ENCODE peak calls at places on chromosomes 5 and 9, in nine cellular contexts. K is HFF-Myc, Z is AG09309, Y is brain microvascular endothelial cell, E is ovary, N is cardiac muscle cell, V is lower leg skin, B is left ventricle myocardium inferior, I is HCT116. A is an unnamed sample.

GRCh38 chr5:42951169-42951846 is 88.8 kb downstream of the ANXA2R start:
- DNase-seq in K (no peak), Z (no peak), Y (peak; percentile 47), E (peak; percentile 33), N (no peak), V (peak; percentile 90), B (peak; percentile 26), I (no peak), A (no peak)

GRCh38 chr5:124651663-124652513 is 94.6 kb downstream of the ZNF608 start:
- DNase-seq in K (no peak), Z (no peak), Y (peak; percentile 77), E (peak; percentile 84), N (peak; percentile 89), V (peak; percentile 94), B (peak; percentile 86), I (no peak), A (no peak)

GRCh38 chr9:85202596-85202995 is 533.1 kb downstream of the NTRK2 start:
- DNase-seq in K (no peak), Z (no peak), Y (peak; percentile 63), E (no peak), N (peak; percentile 6), V (no peak), B (no peak), I (no peak), A (no peak)

GRCh38 chr9:37163299-37163698 is 42.9 kb downstream of the ZCCHC7 start:
- DNase-seq in K (no peak), Z (no peak), Y (no peak), E (no peak), N (no peak), V (no peak), B (no peak), I (no peak), A (no peak)

GRCh38 chr9:108727580-108728056 is 128.2 kb downstream of the ACTL7B start:
- DNase-seq in K (no peak), Z (no peak), Y (no peak), E (no peak), N (peak; percentile 10), V (no peak), B (peak; percentile 57), I (no peak), A (no peak)

GRCh38 chr5:34548086-34548403 is 108.1 kb upstream of the RAI14 start:
- DNase-seq in K (no peak), Z (no peak), Y (no peak), E (no peak), N (no peak), V (no peak), B (no peak), I (no peak), A (no peak)

GRCh38 chr9:84711398-84711777 is 41.9 kb downstream of the NTRK2 start:
- DNase-seq in K (no peak), Z (no peak), Y (no peak), E (no peak), N (no peak), V (no peak), B (no peak), I (no peak), A (no peak)

GRCh38 chr9:33619666-33620404 is 95.8 kb downstream of the ANKRD18B start:
- DNase-seq in K (peak; percentile 81), Z (peak; percentile 57), Y (peak; percentile 72), E (no peak), N (peak; percentile 26), V (no peak), B (no peak), I (peak; percentile 28), A (peak; percentile 77)

GRCh38 chr9:122232907-122233306 is 4.2 kb upstream of the LHX6 start:
- DNase-seq in K (no peak), Z (no peak), Y (no peak), E (no peak), N (no peak), V (no peak), B (no peak), I (no peak), A (no peak)

GRCh38 chr9:127133739-127134167 is 11.3 kb upstream of the ANGPTL2 start:
- DNase-seq in K (no peak), Z (no peak), Y (peak; percentile 76), E (peak; percentile 79), N (peak; percentile 21), V (peak; percentile 89), B (peak; percentile 73), I (no peak), A (no peak)

GRCh38 chr9:20623021-20623747 is 885 bp upstream of the MLLT3 start:
- DNase-seq in K (no peak), Z (no peak), Y (peak; percentile 14), E (peak; percentile 52), N (peak; percentile 50), V (peak; percentile 87), B (peak; percentile 26), I (no peak), A (no peak)

GRCh38 chr5:135571210-135571609 is 7.6 kb downstream of the CXCL14 start:
- DNase-seq in K (no peak), Z (no peak), Y (no peak), E (no peak), N (no peak), V (no peak), B (no peak), I (no peak), A (no peak)

GRCh38 chr5:135570453-135570764 is 8.4 kb downstream of the CXCL14 start:
- DNase-seq in K (no peak), Z (no peak), Y (no peak), E (no peak), N (no peak), V (no peak), B (no peak), I (no peak), A (no peak)

GRCh38 chr5:135568923-135569360 is 9.8 kb downstream of the CXCL14 start:
- DNase-seq in K (no peak), Z (no peak), Y (no peak), E (no peak), N (no peak), V (no peak), B (no peak), I (no peak), A (no peak)

GRCh38 chr5:135568241-135568640 is 10.6 kb downstream of the CXCL14 start:
- DNase-seq in K (no peak), Z (no peak), Y (no peak), E (no peak), N (no peak), V (no peak), B (no peak), I (no peak), A (no peak)

GRCh38 chr5:135569755-135570452 is 8.9 kb downstream of the CXCL14 start:
- DNase-seq in K (no peak), Z (no peak), Y (peak; percentile 26), E (no peak), N (peak; percentile 59), V (no peak), B (no peak), I (peak; percentile 51), A (no peak)
- TF ChIP-seq CTCF in K (peak; percentile 69), Z (peak; percentile 70), Y (peak; percentile 80), E (no peak), N (peak; percentile 74), V (no peak), B (peak; percentile 53), I (peak; percentile 60), A (peak; percentile 72)

GRCh38 chr5:1466631-1467265 is 21.5 kb upstream of the SLC6A3 start:
- DNase-seq in K (no peak), Z (no peak), Y (no peak), E (peak; percentile 10), N (no peak), V (peak; percentile 71), B (no peak), I (no peak), A (no peak)

GRCh38 chr5:1467341-1468246 is 22.4 kb upstream of the SLC6A3 start:
- DNase-seq in K (no peak), Z (no peak), Y (no peak), E (peak; percentile 15), N (no peak), V (peak; percentile 78), B (no peak), I (no peak), A (no peak)

GRCh38 chr5:1465966-1466471 is 20.8 kb upstream of the SLC6A3 start:
- DNase-seq in K (no peak), Z (no peak), Y (no peak), E (peak; percentile 7), N (no peak), V (no peak), B (no peak), I (no peak), A (no peak)

GRCh38 chr5:1468629-1469527 is 23.6 kb upstream of the SLC6A3 start:
- DNase-seq in K (no peak), Z (no peak), Y (no peak), E (peak; percentile 11), N (no peak), V (peak; percentile 78), B (no peak), I (no peak), A (no peak)

DNA sequence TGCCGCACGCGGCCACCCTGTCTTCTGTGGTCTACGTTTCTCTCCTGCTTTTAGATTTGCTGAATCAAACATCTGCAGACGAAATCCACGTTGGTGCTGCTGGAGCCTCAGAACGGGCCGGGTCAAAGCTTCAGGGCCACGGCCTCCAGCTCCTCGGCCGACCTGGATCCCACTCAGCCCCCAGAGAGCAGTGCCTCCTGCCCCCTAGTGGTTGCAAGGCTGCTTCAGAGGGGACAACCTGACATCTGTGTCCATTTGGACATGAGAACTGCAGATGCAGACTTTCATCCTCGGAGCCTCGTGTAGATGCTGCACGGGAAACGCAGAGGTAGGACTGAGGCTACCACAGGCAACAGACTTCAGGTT is 23.0 kb upstream of the SLC6A3 start:
- DNase-seq in K (no peak), Z (no peak), Y (no peak), E (peak; percentile 15), N (peak; percentile 57), V (peak; percentile 58), B (no peak), I (no peak), A (no peak)
- TF ChIP-seq CTCF in K (peak; percentile 50), Z (peak; percentile 51), Y (peak; percentile 69), E (no peak), N (peak; percentile 65), V (no peak), B (peak; percentile 60), I (peak; percentile 36), A (peak; percentile 41)

DNA sequence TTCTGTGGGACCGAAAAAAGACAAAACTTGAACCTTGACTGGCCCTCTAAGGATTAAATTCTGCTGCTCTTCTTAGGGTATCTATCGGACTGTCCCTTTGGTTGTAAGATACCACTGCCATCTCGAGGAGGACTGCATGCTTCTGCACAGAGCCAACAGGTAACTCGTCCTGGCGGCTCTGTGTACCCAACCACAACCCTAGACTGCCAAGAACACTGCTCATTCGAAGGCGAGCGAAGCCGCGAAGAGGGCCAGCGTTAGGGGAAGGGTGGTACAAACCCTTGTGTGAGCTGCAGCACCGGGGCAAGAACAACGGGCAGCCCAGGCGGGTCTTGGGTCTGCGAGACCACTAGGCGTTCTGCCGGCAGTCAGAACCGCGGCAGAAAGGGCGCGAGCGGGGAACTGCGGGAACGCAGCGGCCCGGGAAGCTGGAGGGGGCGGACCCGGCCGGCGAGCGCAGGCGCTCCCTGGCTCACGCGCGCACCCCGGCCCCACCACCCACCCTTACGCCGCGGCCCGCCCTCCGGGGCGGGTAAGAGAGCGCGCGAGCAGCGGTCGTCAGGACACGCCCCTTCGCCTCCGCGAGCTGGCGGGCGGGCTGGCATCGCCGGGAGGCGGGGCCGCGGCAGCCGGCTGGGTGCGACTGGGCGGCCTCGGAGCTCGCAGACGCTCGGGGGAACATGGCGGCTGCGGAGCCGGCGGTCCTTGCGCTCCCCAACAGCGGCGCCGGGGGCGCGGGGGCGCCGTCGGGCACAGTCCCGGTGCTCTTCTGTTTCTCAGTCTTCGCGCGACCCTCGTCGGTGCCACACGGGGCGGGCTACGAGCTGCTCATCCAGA is at the start of gene ISOC1:
- DNase-seq in K (peak; percentile 27), Z (peak; percentile 44), Y (peak; percentile 71), E (peak; percentile 94), N (peak; percentile 96), V (peak; percentile 97), B (peak; percentile 93), I (peak; percentile 74), A (peak; percentile 72)
- TF ChIP-seq CTCF in K (no peak), Z (no peak), Y (peak; percentile 16), E (no peak), N (no peak), V (no peak), B (no peak), I (peak; percentile 5), A (peak; percentile 0)

GRCh38 chr5:169265888-169266287 is 35.1 kb downstream of the SLIT3 start:
- DNase-seq in K (no peak), Z (no peak), Y (no peak), E (no peak), N (no peak), V (no peak), B (no peak), I (no peak), A (no peak)
- TF ChIP-seq CTCF in K (no peak), Z (no peak), Y (peak; percentile 37), E (no peak), N (no peak), V (no peak), B (no peak), I (peak; percentile 8), A (no peak)